ENCODE peak calls at places on chromosome 15, in five cellular contexts. One of them, this sample, is unnamed.

GRCh38 chr15:43903864-43904290 is 77.1 kb downstream of the WDR76 start:
- DNase-seq in uterus: peak
- DNase-seq in astrocyte: peak
- DNase-seq in epithelial cell of prostate: no peak
- DNase-seq in CD4-positive, alpha-beta memory T cell: peak
- DNase-seq in this sample: no peak

GRCh38 chr15:42072141-42072685 is 22.1 kb downstream of the PLA2G4D start:
- DNase-seq in uterus: no peak
- DNase-seq in astrocyte: no peak
- DNase-seq in epithelial cell of prostate: no peak
- DNase-seq in CD4-positive, alpha-beta memory T cell: no peak
- DNase-seq in this sample: no peak

GRCh38 chr15:89243046-89243690 is 611 bp upstream of the FANCI start:
- DNase-seq in uterus: peak
- DNase-seq in astrocyte: no peak
- DNase-seq in epithelial cell of prostate: no peak
- DNase-seq in CD4-positive, alpha-beta memory T cell: peak
- DNase-seq in this sample: no peak

GRCh38 chr15:59976480-59976879 is 27.6 kb upstream of the FOXB1 start:
- DNase-seq in uterus: no peak
- DNase-seq in astrocyte: no peak
- DNase-seq in epithelial cell of prostate: no peak
- DNase-seq in CD4-positive, alpha-beta memory T cell: peak
- DNase-seq in this sample: no peak

GRCh38 chr15:65829150-65829764 is 37.2 kb upstream of the DENND4A start:
- DNase-seq in uterus: no peak
- DNase-seq in astrocyte: no peak
- DNase-seq in epithelial cell of prostate: no peak
- DNase-seq in CD4-positive, alpha-beta memory T cell: peak
- DNase-seq in this sample: no peak

GRCh38 chr15:79154491-79155182 is 64.1 kb upstream of the RASGRF1 start:
- DNase-seq in uterus: no peak
- DNase-seq in astrocyte: no peak
- DNase-seq in epithelial cell of prostate: no peak
- DNase-seq in CD4-positive, alpha-beta memory T cell: no peak
- DNase-seq in this sample: no peak

GRCh38 chr15:32668942-32669341 is 27.4 kb downstream of the SCG5 start:
- DNase-seq in uterus: no peak
- DNase-seq in astrocyte: no peak
- DNase-seq in epithelial cell of prostate: no peak
- DNase-seq in CD4-positive, alpha-beta memory T cell: no peak
- DNase-seq in this sample: no peak

GRCh38 chr15:39302936-39303335 is 277.9 kb upstream of the THBS1 start:
- DNase-seq in uterus: no peak
- DNase-seq in astrocyte: no peak
- DNase-seq in epithelial cell of prostate: no peak
- DNase-seq in CD4-positive, alpha-beta memory T cell: no peak
- DNase-seq in this sample: no peak

GRCh38 chr15:91203619-91204018 is 103.6 kb downstream of the SV2B start:
- DNase-seq in uterus: no peak
- DNase-seq in astrocyte: no peak
- DNase-seq in epithelial cell of prostate: no peak
- DNase-seq in CD4-positive, alpha-beta memory T cell: no peak
- DNase-seq in this sample: no peak

GRCh38 chr15:101455291-101455916 is 34.1 kb downstream of the PCSK6 start:
- DNase-seq in uterus: no peak
- DNase-seq in astrocyte: no peak
- DNase-seq in epithelial cell of prostate: no peak
- DNase-seq in CD4-positive, alpha-beta memory T cell: no peak
- DNase-seq in this sample: no peak
- H3K27ac ChIP-seq in uterus: no peak
- H3K27ac ChIP-seq in astrocyte: no peak
- H3K27ac ChIP-seq in epithelial cell of prostate: no peak
- H3K27ac ChIP-seq in CD4-positive, alpha-beta memory T cell: no peak
- H3K27ac ChIP-seq in this sample: no peak

DNA sequence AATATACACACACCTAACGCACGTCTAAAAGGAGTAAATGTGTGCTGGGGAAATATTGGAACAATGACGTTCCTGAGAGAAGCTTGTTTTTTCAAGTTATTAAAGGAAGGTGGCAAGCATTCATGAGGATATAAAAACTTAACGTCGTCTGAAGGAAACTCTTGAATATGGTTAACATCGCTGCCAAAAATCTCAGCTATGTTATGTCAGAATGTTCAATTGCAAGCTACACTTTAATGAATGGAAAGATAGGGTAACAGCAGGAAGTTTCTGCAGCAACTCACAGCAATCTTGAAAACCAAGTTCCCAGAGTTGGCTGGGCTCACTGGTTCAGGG is 54.3 kb upstream of the MEF2A start:
- DNase-seq in uterus: no peak
- DNase-seq in astrocyte: peak
- DNase-seq in epithelial cell of prostate: no peak
- DNase-seq in CD4-positive, alpha-beta memory T cell: no peak
- DNase-seq in this sample: no peak
- H3K27ac ChIP-seq in uterus: peak
- H3K27ac ChIP-seq in astrocyte: no peak
- H3K27ac ChIP-seq in epithelial cell of prostate: no peak
- H3K27ac ChIP-seq in CD4-positive, alpha-beta memory T cell: no peak
- H3K27ac ChIP-seq in this sample: no peak

GRCh38 chr15:98795980-98796379 is 147.6 kb downstream of the IGF1R start:
- DNase-seq in uterus: no peak
- DNase-seq in astrocyte: no peak
- DNase-seq in epithelial cell of prostate: no peak
- DNase-seq in CD4-positive, alpha-beta memory T cell: no peak
- DNase-seq in this sample: no peak
- H3K27ac ChIP-seq in uterus: no peak
- H3K27ac ChIP-seq in astrocyte: no peak
- H3K27ac ChIP-seq in epithelial cell of prostate: no peak
- H3K27ac ChIP-seq in CD4-positive, alpha-beta memory T cell: no peak
- H3K27ac ChIP-seq in this sample: no peak

GRCh38 chr15:58517252-58517681 is 85.5 kb downstream of the LIPC start:
- DNase-seq in uterus: no peak
- DNase-seq in astrocyte: no peak
- DNase-seq in epithelial cell of prostate: no peak
- DNase-seq in CD4-positive, alpha-beta memory T cell: no peak
- DNase-seq in this sample: no peak
- H3K27ac ChIP-seq in uterus: no peak
- H3K27ac ChIP-seq in astrocyte: no peak
- H3K27ac ChIP-seq in epithelial cell of prostate: no peak
- H3K27ac ChIP-seq in CD4-positive, alpha-beta memory T cell: no peak
- H3K27ac ChIP-seq in this sample: no peak

GRCh38 chr15:100114100-100114499 is 227.7 kb downstream of the ADAMTS17 start:
- DNase-seq in uterus: peak
- DNase-seq in astrocyte: peak
- DNase-seq in epithelial cell of prostate: no peak
- DNase-seq in CD4-positive, alpha-beta memory T cell: no peak
- DNase-seq in this sample: no peak

GRCh38 chr15:100115066-100115710 is 226.6 kb downstream of the ADAMTS17 start:
- DNase-seq in uterus: no peak
- DNase-seq in astrocyte: no peak
- DNase-seq in epithelial cell of prostate: no peak
- DNase-seq in CD4-positive, alpha-beta memory T cell: no peak
- DNase-seq in this sample: no peak

GRCh38 chr15:100113351-100114075 is 228.3 kb downstream of the ADAMTS17 start:
- DNase-seq in uterus: peak
- DNase-seq in astrocyte: no peak
- DNase-seq in epithelial cell of prostate: no peak
- DNase-seq in CD4-positive, alpha-beta memory T cell: no peak
- DNase-seq in this sample: no peak

GRCh38 chr15:100115711-100116090 is 226.1 kb downstream of the ADAMTS17 start:
- DNase-seq in uterus: no peak
- DNase-seq in astrocyte: peak
- DNase-seq in epithelial cell of prostate: no peak
- DNase-seq in CD4-positive, alpha-beta memory T cell: no peak
- DNase-seq in this sample: peak

DNA sequence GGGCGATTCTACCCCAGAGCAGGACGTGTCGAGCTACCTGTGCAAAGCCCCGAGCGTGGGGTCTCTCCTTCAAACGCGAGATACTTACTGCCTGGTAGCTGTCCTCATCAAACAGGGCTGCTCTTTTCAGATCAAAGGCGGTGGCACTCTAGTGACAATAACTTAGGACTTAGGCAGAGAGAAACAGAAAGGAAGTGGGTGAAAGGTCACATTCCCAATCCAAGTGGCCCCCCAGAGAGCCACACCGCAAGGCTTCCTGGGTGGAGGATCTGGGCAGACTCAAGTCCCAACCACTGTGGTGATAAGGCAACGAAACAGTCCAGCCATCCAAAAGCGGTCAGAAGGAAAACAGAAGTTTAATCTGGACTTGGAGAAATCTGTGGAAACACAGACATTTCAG is 227.2 kb downstream of the ADAMTS17 start:
- DNase-seq in uterus: no peak
- DNase-seq in astrocyte: peak
- DNase-seq in epithelial cell of prostate: no peak
- DNase-seq in CD4-positive, alpha-beta memory T cell: no peak
- DNase-seq in this sample: no peak
- H3K27ac ChIP-seq in uterus: peak
- H3K27ac ChIP-seq in astrocyte: peak
- H3K27ac ChIP-seq in epithelial cell of prostate: no peak
- H3K27ac ChIP-seq in CD4-positive, alpha-beta memory T cell: no peak
- H3K27ac ChIP-seq in this sample: no peak